ENCODE peak calls at places on chromosomes 16 and 17, in nine cellular contexts. M, S, X, J, C, G, N, K and B are unnamed samples.

GRCh38 chr16:15482748-15483118 is 48.3 kb downstream of the BMERB1 start:
- DNase-seq in S (no peak), G (no peak), M (no peak), N (no peak), J (no peak), C (no peak), K (no peak), X (no peak), B (no peak)

GRCh38 chr16:84166796-84167695 is 19.8 kb downstream of the TAF1C start:
- DNase-seq in K (no peak), J (no peak), N (no peak), X (no peak), G (no peak), S (no peak), C (no peak), M (no peak), B (no peak)

GRCh38 chr17:74924250-74924948 is at the start of gene OTOP2:
- DNase-seq in N (no peak), X (peak), M (no peak), J (no peak), K (no peak), C (no peak), S (peak), G (no peak), B (no peak)

GRCh38 chr16:12062343-12063003 is 85.9 kb downstream of the SNX29 start:
- DNase-seq in K (no peak), J (peak), C (peak), M (no peak), N (peak), X (peak), G (peak), S (peak), B (peak)

GRCh38 chr16:86497551-86498021 is 12.7 kb upstream of the FOXF1 start:
- DNase-seq in N (no peak), J (no peak), X (no peak), C (no peak), S (no peak), G (no peak), M (no peak), K (no peak), B (no peak)

GRCh38 chr17:38584350-38584925 is 21.3 kb downstream of the SRCIN1 start:
- DNase-seq in G (peak), N (peak), X (peak), S (peak), J (peak), M (peak), C (peak), K (peak), B (no peak)

GRCh38 chr17:50737118-50737698 is 17.8 kb downstream of the LUC7L3 start:
- DNase-seq in N (no peak), G (no peak), K (no peak), S (no peak), J (no peak), M (no peak), C (no peak), X (no peak), B (no peak)

GRCh38 chr16:53734908-53735307 is 31.0 kb downstream of the FTO start:
- DNase-seq in J (no peak), C (no peak), S (no peak), X (no peak), K (no peak), M (no peak), N (no peak), G (no peak), B (no peak)

GRCh38 chr16:20803192-20803560 is 3.1 kb downstream of the ERI2 start:
- DNase-seq in N (no peak), J (peak), S (no peak), C (no peak), X (no peak), K (no peak), G (peak), M (no peak), B (no peak)

GRCh38 chr17:15171433-15172047 is 93.6 kb downstream of the PMP22 start:
- DNase-seq in G (peak), C (peak), K (peak), M (peak), N (peak), X (peak), J (peak), S (peak), B (peak)

GRCh38 chr17:38325221-38325851 is 18.4 kb downstream of the GPR179 start:
- DNase-seq in J (no peak), C (no peak), S (no peak), N (no peak), X (no peak), K (no peak), G (no peak), M (no peak), B (no peak)

GRCh38 chr17:142876-143784 is 5.8 kb downstream of the SCGB1C2 start:
- DNase-seq in J (no peak), G (no peak), X (no peak), C (no peak), N (peak), K (no peak), S (no peak), M (no peak), B (no peak)

GRCh38 chr16:86483-86952 is 8.5 kb downstream of the MPG start:
- DNase-seq in C (no peak), N (peak), X (no peak), K (no peak), J (no peak), S (no peak), M (no peak), G (no peak), B (no peak)

GRCh38 chr17:57481901-57482300 is 225.6 kb downstream of the MSI2 start:
- DNase-seq in G (no peak), J (peak), S (no peak), X (no peak), C (no peak), M (no peak), N (no peak), K (no peak), B (no peak)

GRCh38 chr17:14121952-14122351 is 52.6 kb downstream of the COX10 start:
- DNase-seq in X (no peak), M (no peak), C (no peak), N (no peak), S (no peak), G (peak), K (no peak), J (no peak), B (no peak)

GRCh38 chr16:27169511-27170071 is 33.7 kb upstream of the KDM8 start:
- DNase-seq in S (no peak), G (peak), J (peak), K (no peak), C (no peak), N (no peak), X (peak), M (no peak), B (no peak)

GRCh38 chr16:70695351-70696070 is 9.7 kb upstream of the MTSS2 start:
- DNase-seq in N (no peak), J (no peak), M (no peak), C (no peak), X (peak), G (peak), K (peak), S (peak), B (no peak)

GRCh38 chr16:15946257-15947044 is 3.0 kb upstream of the ABCC1 start:
- DNase-seq in M (no peak), J (peak), K (peak), X (no peak), C (no peak), N (no peak), G (peak), S (no peak), B (no peak)

GRCh38 chr16:3469736-3470135 is 25.6 kb downstream of the C16orf90 start:
- DNase-seq in G (no peak), X (no peak), K (no peak), J (no peak), N (no peak), M (no peak), C (no peak), S (no peak), B (no peak)

GRCh38 chr16:24347556-24347955 is 91.4 kb downstream of the CACNG3 start:
- DNase-seq in S (no peak), X (no peak), K (no peak), J (no peak), M (no peak), N (no peak), G (no peak), C (peak), B (no peak)

GRCh38 chr16:74448990-74449389 is 27.7 kb upstream of the CLEC18B start:
- DNase-seq in G (peak), S (peak), J (peak), K (peak), M (no peak), X (peak), N (peak), C (peak), B (peak)

GRCh38 chr17:80068301-80069160 is 32.1 kb downstream of the CCDC40 start:
- DNase-seq in K (no peak), S (peak), C (peak), M (no peak), N (peak), X (no peak), J (no peak), G (peak), B (no peak)

GRCh38 chr16:78230832-78231231 is 131.4 kb downstream of the WWOX start:
- DNase-seq in C (no peak), N (no peak), X (peak), J (no peak), K (no peak), G (peak), S (no peak), M (no peak), B (no peak)

GRCh38 chr16:19972111-19972510 is 87.5 kb upstream of the GPRC5B start:
- DNase-seq in G (no peak), M (no peak), S (no peak), J (no peak), N (no peak), C (no peak), K (no peak), X (no peak), B (no peak)

GRCh38 chr17:73278049-73278464 is 16.4 kb upstream of the CPSF4L start:
- DNase-seq in N (peak), S (no peak), K (no peak), J (no peak), C (peak), G (no peak), X (no peak), M (no peak), B (no peak)

GRCh38 chr17:29212681-29213121 is 32.5 kb upstream of the MYO18A start:
- DNase-seq in S (no peak), N (no peak), C (no peak), M (no peak), X (no peak), J (no peak), G (no peak), K (no peak), B (no peak)

GRCh38 chr16:85541619-85542547 is 71.2 kb upstream of the GSE1 start:
- DNase-seq in C (no peak), M (no peak), S (no peak), K (no peak), N (no peak), J (no peak), X (no peak), G (no peak), B (no peak)

GRCh38 chr16:57725077-57725953 is 10.3 kb upstream of the KATNB1 start:
- DNase-seq in S (no peak), J (no peak), X (no peak), N (no peak), G (no peak), M (no peak), K (no peak), C (no peak), B (no peak)

GRCh38 chr17:17507465-17508011 is 11.3 kb upstream of the RASD1 start:
- DNase-seq in G (no peak), K (no peak), S (no peak), N (no peak), C (peak), M (no peak), X (no peak), J (no peak), B (no peak)

GRCh38 chr17:63827801-63828221 is 348 bp upstream of the FTSJ3 start:
- DNase-seq in C (no peak), G (no peak), M (no peak), X (no peak), J (no peak), K (no peak), S (no peak), N (no peak), B (no peak)

GRCh38 chr17:63824362-63824761 is 2.9 kb upstream of the PSMC5 start:
- DNase-seq in N (no peak), G (no peak), S (no peak), K (no peak), X (no peak), C (no peak), J (no peak), M (no peak), B (no peak)

GRCh38 chr17:63826468-63827001 is 696 bp upstream of the PSMC5 start:
- DNase-seq in G (no peak), C (no peak), J (no peak), X (peak), S (no peak), M (no peak), K (no peak), N (no peak), B (no peak)

GRCh38 chr17:63828936-63829335 is 1.5 kb upstream of the FTSJ3 start:
- DNase-seq in C (no peak), X (no peak), S (no peak), M (no peak), K (no peak), N (no peak), J (no peak), G (no peak), B (no peak)

DNA sequence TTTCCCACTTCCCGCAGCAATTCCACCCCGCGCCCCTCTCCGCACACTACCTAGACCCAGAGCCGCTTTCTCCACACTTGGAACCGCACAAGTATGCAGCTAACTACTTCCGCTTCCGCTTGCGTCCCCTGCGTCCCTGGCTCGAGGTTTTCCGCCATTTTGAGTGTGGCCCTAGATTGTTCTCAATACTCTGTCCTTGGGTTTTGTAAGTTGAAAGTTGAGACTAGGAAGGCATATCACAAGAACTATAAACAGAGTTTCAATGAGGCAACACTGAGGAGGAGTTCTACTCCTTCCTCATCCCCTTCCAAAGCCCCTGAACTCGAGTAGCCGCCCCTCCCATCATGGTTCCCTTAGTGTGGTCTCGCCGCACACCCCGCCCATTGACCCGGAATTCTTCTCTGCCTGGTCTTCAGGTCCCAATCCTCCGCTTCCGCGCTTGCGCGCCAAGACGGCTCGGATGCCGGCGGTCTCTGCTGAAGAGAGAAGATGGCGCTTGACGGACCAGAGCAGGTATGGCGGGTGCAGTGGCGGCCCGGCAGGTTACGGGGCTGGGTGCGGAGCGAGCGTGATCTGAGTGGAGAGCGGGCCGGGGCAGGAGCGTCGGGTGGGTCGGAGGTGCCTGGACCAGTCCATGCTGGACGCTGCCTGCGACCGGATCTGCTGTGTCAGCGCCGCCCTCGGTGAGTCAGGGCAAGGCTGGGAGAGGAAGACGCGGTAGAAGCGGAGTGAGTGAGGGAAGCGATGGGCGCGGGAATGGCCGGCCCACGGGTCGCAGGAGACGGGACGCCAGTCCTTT is at the start of the genes FTSJ3 and PSMC5:
- DNase-seq in S (peak), C (peak), K (peak), J (peak), M (peak), G (peak), N (peak), X (peak), B (peak)
- TF ChIP-seq POLR2A in S (peak), C (peak), K (peak), J (peak), M (peak), G (peak), N (peak), X (peak), B (peak)

GRCh38 chr17:39753514-39754160 is 15.9 kb downstream of the GRB7 start:
- DNase-seq in M (peak), C (peak), S (peak), N (peak), G (no peak), K (no peak), X (peak), J (no peak), B (no peak)

GRCh38 chr17:39752241-39752831 is 14.6 kb downstream of the GRB7 start:
- DNase-seq in X (no peak), S (no peak), J (no peak), K (no peak), C (no peak), N (peak), M (no peak), G (no peak), B (no peak)

GRCh38 chr17:39755550-39756375 is 18.0 kb downstream of the GRB7 start:
- DNase-seq in C (no peak), J (no peak), S (no peak), N (no peak), G (no peak), M (no peak), X (peak), K (no peak), B (no peak)

GRCh38 chr17:39754958-39755549 is 17.3 kb downstream of the GRB7 start:
- DNase-seq in S (no peak), M (no peak), K (no peak), N (peak), X (peak), J (no peak), G (no peak), C (no peak), B (no peak)

GRCh38 chr17:39754161-39754957 is 16.6 kb downstream of the GRB7 start:
- DNase-seq in C (peak), M (peak), S (peak), X (peak), K (peak), N (peak), J (peak), G (peak), B (peak)
- TF ChIP-seq POLR2A in C (peak), M (no peak), S (peak), X (peak), K (peak), N (no peak), J (peak), G (peak), B (peak)

DNA sequence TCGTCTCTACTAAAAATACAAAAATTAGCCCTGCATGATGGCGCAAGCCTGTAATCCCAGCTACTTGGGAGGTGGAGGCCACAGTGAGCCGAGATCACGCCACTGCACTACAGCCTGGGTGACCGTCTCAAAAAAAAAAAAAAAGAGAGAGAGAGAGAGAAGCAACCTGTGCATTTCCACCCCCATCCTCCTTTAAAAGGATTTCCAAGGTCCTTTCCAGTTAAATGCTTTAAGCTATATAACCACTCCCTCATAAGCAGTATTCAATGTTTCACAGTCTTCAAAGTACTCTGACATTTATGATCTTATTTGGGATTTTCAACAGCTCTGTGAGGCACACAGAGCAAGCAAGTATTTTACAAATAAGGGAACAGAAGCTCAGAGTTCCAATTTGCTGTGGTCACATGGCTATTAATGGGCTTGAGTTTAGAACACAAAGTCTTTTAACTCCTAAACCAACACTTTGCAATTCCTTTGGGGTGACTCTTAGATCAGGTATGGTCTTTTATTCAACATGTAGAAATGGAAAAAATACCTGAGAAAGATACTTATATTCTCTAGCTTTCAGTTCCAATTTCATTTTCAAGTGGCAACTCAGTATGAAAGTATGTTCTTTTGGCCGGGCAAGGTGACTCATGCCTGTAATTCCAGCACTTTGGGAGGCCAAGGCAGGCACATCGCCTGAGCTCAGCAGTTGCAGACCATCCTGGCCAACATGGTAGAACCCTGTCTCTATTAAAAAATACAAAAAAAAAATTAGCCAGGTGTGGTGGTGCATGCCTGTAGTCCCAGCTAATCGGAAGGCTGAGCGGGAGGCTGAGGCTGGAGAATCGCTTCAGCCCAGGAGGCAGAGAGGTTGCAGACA is 31.3 kb downstream of the SPOP start:
- DNase-seq in M (no peak), J (no peak), C (no peak), N (no peak), K (no peak), X (peak), S (no peak), G (peak), B (peak)
- TF ChIP-seq POLR2A in M (no peak), J (no peak), C (no peak), N (no peak), K (no peak), X (peak), S (no peak), G (no peak), B (no peak)

DNA sequence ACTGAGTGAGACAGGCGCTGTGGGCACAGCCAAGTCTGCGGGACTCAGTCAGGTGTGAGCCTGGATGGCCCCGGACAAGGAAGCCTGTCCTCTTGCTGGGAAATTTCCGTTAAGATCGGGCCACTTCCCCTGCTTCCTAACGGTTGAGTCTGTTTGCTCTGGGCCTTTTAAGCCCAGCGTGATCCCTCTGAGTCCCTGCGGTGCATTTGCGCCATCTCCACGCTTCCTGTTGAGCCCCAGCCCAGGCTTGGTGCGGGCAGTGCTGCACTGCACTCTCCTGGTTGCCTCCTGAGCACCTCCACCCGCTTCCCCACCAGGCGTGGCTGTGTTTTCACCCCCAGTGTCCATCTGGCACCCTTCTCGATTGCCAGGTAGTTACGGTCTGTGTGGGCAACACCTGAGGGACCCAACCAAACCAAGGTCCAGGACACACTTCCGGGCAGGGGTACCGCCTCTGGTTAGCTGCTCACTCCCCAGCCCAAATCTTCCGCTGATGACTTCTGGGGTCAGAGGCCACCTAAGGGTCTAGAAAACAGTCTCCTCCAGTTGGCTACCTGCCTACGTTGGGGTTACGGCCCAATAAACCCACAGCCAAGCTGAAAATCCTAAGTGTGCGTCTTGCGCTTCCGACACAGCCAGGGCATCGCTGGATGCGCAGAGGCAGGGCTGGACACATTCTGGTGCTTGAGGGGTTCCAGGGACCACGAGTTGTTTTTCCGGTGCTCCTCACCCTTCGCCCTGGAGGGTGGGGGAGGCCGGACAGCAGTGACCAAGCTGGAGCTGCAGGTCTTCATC is 1.4 kb upstream of the SLC25A10 start:
- DNase-seq in N (no peak), S (no peak), C (peak), J (no peak), M (no peak), G (no peak), K (no peak), X (peak), B (no peak)
- TF ChIP-seq POLR2A in N (no peak), S (no peak), C (no peak), J (no peak), M (no peak), G (no peak), K (peak), X (peak), B (peak)